ENCODE peak calls at places on chromosome 1, in ten cellular contexts. T is aorta; A is stimulated activated naive CD8-positive, alpha-beta T cell treated with anti-CD3 and anti-CD28 coated beads, Interleukin-15, amount 100 ng/mL, for 72 hours; V is left ventricle myocardium superior; N is activated naive CD8-positive, alpha-beta T cell treated with anti-CD3 and anti-CD28 coated beads, Interleukin-2, amount 50 U/mL, for 24 hours; M is body of pancreas; F is GM12878; K is naive thymus-derived CD8-positive, alpha-beta T cell; H is CD4-positive, alpha-beta T cell; B is SK-N-SH treated with all-trans-retinoic acid at 6 μM for 48 hours. Q is an unnamed sample.

GRCh38 chr1:118461154-118461553 is 276.1 kb upstream of the SPAG17 start:
- ATAC-seq in K (no peak), B (no peak), H (no peak), N (no peak), F (peak), T (no peak), A (no peak), M (no peak), V (no peak), Q (no peak)

GRCh38 chr1:21702780-21703179 is 33.6 kb upstream of the RAP1GAP start:
- ATAC-seq in N (no peak), H (no peak), T (no peak), K (no peak), V (no peak), M (no peak), B (no peak), F (no peak), A (no peak), Q (no peak)

GRCh38 chr1:42302034-42302433 is 33.0 kb downstream of the FOXJ3 start:
- ATAC-seq in V (no peak), F (no peak), H (no peak), N (no peak), M (no peak), T (no peak), K (no peak), A (no peak), B (no peak), Q (no peak)

GRCh38 chr1:158830904-158831507 is at the start of gene MNDA:
- ATAC-seq in N (no peak), H (no peak), K (no peak), M (no peak), T (no peak), B (no peak), A (no peak), V (peak), F (peak), Q (no peak)

GRCh38 chr1:84117868-84118267 is 26.2 kb upstream of the PRKACB start:
- ATAC-seq in F (no peak), K (no peak), B (no peak), T (no peak), H (no peak), N (no peak), V (no peak), M (no peak), A (no peak), Q (no peak)

GRCh38 chr1:55448261-55448660 is 233.1 kb upstream of the USP24 start:
- ATAC-seq in F (no peak), T (no peak), B (peak), H (no peak), A (no peak), V (no peak), M (no peak), K (no peak), N (no peak), Q (no peak)

GRCh38 chr1:1250828-1251284 is 4.3 kb upstream of the C1QTNF12 start:
- ATAC-seq in N (peak), A (peak), V (no peak), F (peak), M (no peak), H (no peak), B (no peak), T (no peak), K (peak), Q (peak)

GRCh38 chr1:27513958-27514357 is 24.0 kb upstream of the WASF2 start:
- ATAC-seq in M (peak), V (peak), H (no peak), K (no peak), N (no peak), T (peak), A (no peak), B (no peak), F (no peak), Q (no peak)

GRCh38 chr1:39462074-39462473 is 29.4 kb upstream of the BMP8A start:
- ATAC-seq in N (no peak), H (no peak), B (no peak), M (no peak), T (no peak), V (no peak), K (no peak), F (no peak), A (no peak), Q (no peak)

GRCh38 chr1:24253569-24253968 is 65.6 kb upstream of the GRHL3 start:
- ATAC-seq in F (no peak), T (no peak), N (no peak), M (no peak), V (no peak), H (no peak), A (no peak), B (no peak), K (no peak), Q (no peak)

GRCh38 chr1:36847186-36847585 is 187.1 kb downstream of the GRIK3 start:
- ATAC-seq in F (no peak), V (no peak), A (no peak), N (no peak), K (no peak), H (no peak), B (no peak), T (no peak), M (no peak), Q (no peak)

GRCh38 chr1:118945460-118945859 is 42.7 kb downstream of the TBX15 start:
- ATAC-seq in N (no peak), B (no peak), K (no peak), V (no peak), A (no peak), H (no peak), T (no peak), M (no peak), F (no peak), Q (no peak)

GRCh38 chr1:197958861-197959260 is 41.7 kb downstream of the LHX9 start:
- ATAC-seq in F (no peak), H (no peak), A (no peak), T (no peak), K (no peak), M (no peak), B (no peak), N (no peak), V (no peak), Q (no peak)

GRCh38 chr1:205668951-205669340 is 11.4 kb downstream of the SLC45A3 start:
- ATAC-seq in A (peak), N (peak), M (no peak), F (peak), K (peak), H (no peak), B (no peak), V (no peak), T (no peak), Q (no peak)

GRCh38 chr1:4267381-4268261 is 367.5 kb upstream of the C1orf174 start:
- ATAC-seq in A (peak), V (no peak), B (no peak), N (peak), M (peak), H (no peak), K (no peak), F (peak), T (no peak), Q (no peak)

GRCh38 chr1:161335796-161336195 is 21.6 kb downstream of the SDHC start:
- ATAC-seq in A (no peak), K (no peak), M (no peak), B (no peak), F (no peak), H (no peak), V (no peak), T (no peak), N (no peak), Q (no peak)

GRCh38 chr1:54926955-54927354 is 40.0 kb upstream of the DHCR24 start:
- ATAC-seq in T (no peak), A (no peak), K (no peak), N (no peak), H (no peak), M (no peak), B (peak), V (peak), F (no peak), Q (no peak)

GRCh38 chr1:1198423-1199140 is 7.8 kb downstream of the TNFRSF18 start:
- ATAC-seq in V (no peak), B (peak), H (no peak), N (no peak), K (no peak), T (no peak), M (no peak), F (no peak), A (no peak), Q (no peak)

GRCh38 chr1:221456918-221457317 is 285.0 kb downstream of the DUSP10 start:
- ATAC-seq in F (no peak), K (no peak), M (no peak), N (no peak), H (no peak), T (no peak), B (no peak), V (no peak), A (no peak), Q (no peak)

GRCh38 chr1:61233121-61233659 is 150.8 kb downstream of the NFIA start:
- ATAC-seq in K (no peak), F (no peak), N (no peak), A (no peak), H (no peak), V (no peak), T (no peak), M (no peak), B (no peak), Q (no peak)

GRCh38 chr1:243374412-243374811 is 118.6 kb downstream of the SDCCAG8 start:
- ATAC-seq in B (no peak), N (no peak), T (no peak), F (no peak), M (no peak), V (no peak), A (no peak), K (no peak), H (no peak), Q (no peak)

GRCh38 chr1:241271427-241271826 is 85.6 kb downstream of the RGS7 start:
- ATAC-seq in B (no peak), N (no peak), V (no peak), A (no peak), K (no peak), T (no peak), F (no peak), M (no peak), H (no peak), Q (no peak)

GRCh38 chr1:212346586-212346985 is 61.4 kb downstream of the PPP2R5A start:
- ATAC-seq in K (no peak), F (no peak), H (no peak), B (no peak), V (no peak), T (no peak), N (no peak), A (no peak), M (no peak), Q (no peak)

GRCh38 chr1:51877434-51878306 is 857 bp downstream of the NRDC start:
- ATAC-seq in M (no peak), K (no peak), H (no peak), A (peak), F (peak), N (peak), V (peak), B (peak), T (peak), Q (no peak)

GRCh38 chr1:226687476-226687875 is 51.6 kb downstream of the ITPKB start:
- ATAC-seq in T (no peak), B (peak), K (peak), N (peak), F (peak), M (no peak), A (peak), V (peak), H (peak), Q (peak)

GRCh38 chr1:56081151-56081550 is 498.2 kb downstream of the PLPP3 start:
- ATAC-seq in N (no peak), M (no peak), K (no peak), H (no peak), V (peak), A (no peak), T (peak), B (no peak), F (no peak), Q (no peak)

GRCh38 chr1:119742193-119742592 is 26.5 kb downstream of the HMGCS2 start:
- ATAC-seq in M (no peak), B (peak), K (no peak), H (no peak), T (peak), V (peak), A (no peak), F (no peak), N (no peak), Q (no peak)

GRCh38 chr1:6596886-6597776 is 5.5 kb downstream of the KLHL21 start:
- ATAC-seq in M (no peak), V (peak), K (no peak), B (no peak), H (no peak), A (no peak), F (no peak), T (no peak), N (no peak), Q (no peak)

GRCh38 chr1:164660415-164661174 is 101.6 kb downstream of the PBX1 start:
- ATAC-seq in B (no peak), K (peak), H (peak), A (peak), F (peak), T (no peak), V (peak), M (peak), N (peak), Q (peak)

GRCh38 chr1:41672173-41672572 is 187.7 kb upstream of the EDN2 start:
- ATAC-seq in N (no peak), K (no peak), B (peak), V (no peak), M (no peak), T (no peak), F (no peak), A (no peak), H (no peak), Q (no peak)

GRCh38 chr1:46689326-46689725 is 17.7 kb downstream of the TEX38 start:
- ATAC-seq in F (no peak), B (no peak), N (no peak), T (no peak), M (no peak), H (no peak), K (no peak), V (no peak), A (no peak), Q (no peak)

GRCh38 chr1:194865367-194865766 is 1679.0 kb upstream of the B3GALT2 start:
- ATAC-seq in F (peak), B (no peak), H (no peak), K (no peak), V (no peak), T (no peak), A (no peak), N (no peak), M (no peak), Q (no peak)

GRCh38 chr1:21909787-21910503 is 27.2 kb downstream of the HSPG2 start:
- ATAC-seq in K (peak), T (peak), A (peak), V (peak), N (peak), H (peak), B (no peak), M (peak), F (peak), Q (peak)

GRCh38 chr1:162276493-162276892 is 100.2 kb downstream of the SPATA46 start:
- ATAC-seq in B (peak), M (no peak), A (no peak), N (no peak), T (no peak), H (no peak), F (peak), V (peak), K (no peak), Q (no peak)